ENCODE peak calls at places on chromosomes 12 and 14, in six cellular contexts. One of them, this sample, is unnamed.

GRCh38 chr14:61696753-61697318 is 1.5 kb downstream of the HIF1A start:
- DNase-seq in HT1080: peak; percentile 32
- DNase-seq in transverse colon: no peak
- DNase-seq in fibroblast of the conjunctiva: no peak
- DNase-seq in activated naive CD4-positive, alpha-beta T cell treated with anti-CD3 and anti-CD28 coated beads, Interleukin-2, amount 10 ng/mL, durations not matched to agents 7 days and 5 days: no peak
- DNase-seq in stomach: no peak
- DNase-seq in this sample: no peak

GRCh38 chr12:15336772-15337553 is 14.7 kb downstream of the PTPRO start:
- DNase-seq in HT1080: peak; percentile 83
- DNase-seq in transverse colon: no peak
- DNase-seq in fibroblast of the conjunctiva: peak; percentile 2
- DNase-seq in activated naive CD4-positive, alpha-beta T cell treated with anti-CD3 and anti-CD28 coated beads, Interleukin-2, amount 10 ng/mL, durations not matched to agents 7 days and 5 days: no peak
- DNase-seq in stomach: no peak
- DNase-seq in this sample: no peak

GRCh38 chr14:106203438-106203837 is 677.1 kb downstream of the TMEM121 start:
- DNase-seq in HT1080: no peak
- DNase-seq in transverse colon: no peak
- DNase-seq in fibroblast of the conjunctiva: no peak
- DNase-seq in activated naive CD4-positive, alpha-beta T cell treated with anti-CD3 and anti-CD28 coated beads, Interleukin-2, amount 10 ng/mL, durations not matched to agents 7 days and 5 days: no peak
- DNase-seq in stomach: no peak
- DNase-seq in this sample: no peak

GRCh38 chr12:54337280-54337842 is 12.4 kb downstream of the COPZ1 start:
- DNase-seq in HT1080: no peak
- DNase-seq in transverse colon: no peak
- DNase-seq in fibroblast of the conjunctiva: no peak
- DNase-seq in activated naive CD4-positive, alpha-beta T cell treated with anti-CD3 and anti-CD28 coated beads, Interleukin-2, amount 10 ng/mL, durations not matched to agents 7 days and 5 days: no peak
- DNase-seq in stomach: no peak
- DNase-seq in this sample: no peak

GRCh38 chr12:132888852-132889251 is 1.4 kb upstream of the CHFR start:
- DNase-seq in HT1080: no peak
- DNase-seq in transverse colon: no peak
- DNase-seq in fibroblast of the conjunctiva: no peak
- DNase-seq in activated naive CD4-positive, alpha-beta T cell treated with anti-CD3 and anti-CD28 coated beads, Interleukin-2, amount 10 ng/mL, durations not matched to agents 7 days and 5 days: no peak
- DNase-seq in stomach: no peak
- DNase-seq in this sample: no peak

GRCh38 chr12:2957816-2958431 is 1.3 kb upstream of the TEAD4 start:
- DNase-seq in HT1080: no peak
- DNase-seq in transverse colon: no peak
- DNase-seq in fibroblast of the conjunctiva: no peak
- DNase-seq in activated naive CD4-positive, alpha-beta T cell treated with anti-CD3 and anti-CD28 coated beads, Interleukin-2, amount 10 ng/mL, durations not matched to agents 7 days and 5 days: no peak
- DNase-seq in stomach: no peak
- DNase-seq in this sample: no peak

GRCh38 chr12:78260976-78261375 is 430.3 kb downstream of the NAV3 start:
- DNase-seq in HT1080: no peak
- DNase-seq in transverse colon: no peak
- DNase-seq in fibroblast of the conjunctiva: no peak
- DNase-seq in activated naive CD4-positive, alpha-beta T cell treated with anti-CD3 and anti-CD28 coated beads, Interleukin-2, amount 10 ng/mL, durations not matched to agents 7 days and 5 days: no peak
- DNase-seq in stomach: no peak
- DNase-seq in this sample: no peak

GRCh38 chr14:31270196-31270772 is 62.7 kb upstream of the HECTD1 start:
- DNase-seq in HT1080: peak; percentile 51
- DNase-seq in transverse colon: peak; percentile 17
- DNase-seq in fibroblast of the conjunctiva: no peak
- DNase-seq in activated naive CD4-positive, alpha-beta T cell treated with anti-CD3 and anti-CD28 coated beads, Interleukin-2, amount 10 ng/mL, durations not matched to agents 7 days and 5 days: peak; percentile 27
- DNase-seq in stomach: no peak
- DNase-seq in this sample: peak; percentile 21

GRCh38 chr12:25708661-25709060 is 155.6 kb upstream of the LMNTD1 start:
- DNase-seq in HT1080: no peak
- DNase-seq in transverse colon: no peak
- DNase-seq in fibroblast of the conjunctiva: no peak
- DNase-seq in activated naive CD4-positive, alpha-beta T cell treated with anti-CD3 and anti-CD28 coated beads, Interleukin-2, amount 10 ng/mL, durations not matched to agents 7 days and 5 days: no peak
- DNase-seq in stomach: no peak
- DNase-seq in this sample: no peak

This sample was measured in body of pancreas.